ENCODE peak calls at places on chromosomes 7 and 10, in ten cellular contexts. O, N, L, W, T, J, F, Q, P and B are unnamed samples.

GRCh38 chr10:287029-287428 is 151.8 kb downstream of the ZMYND11 start:
- DNase-seq in O (no peak), N (no peak), L (no peak), W (no peak), T (no peak), J (no peak), F (peak), Q (no peak), P (peak), B (no peak)

GRCh38 chr10:14543048-14543903 is 212.6 kb upstream of the FRMD4A start:
- DNase-seq in O (peak), N (no peak), L (no peak), W (peak), T (no peak), J (no peak), F (peak), Q (no peak), P (no peak), B (no peak)

GRCh38 chr7:30366606-30367005 is 82.2 kb downstream of the ZNRF2 start:
- DNase-seq in O (peak), N (peak), L (no peak), W (no peak), T (no peak), J (no peak), F (peak), Q (no peak), P (no peak), B (no peak)

GRCh38 chr7:25031007-25031406 is 51.0 kb upstream of the OSBPL3 start:
- DNase-seq in O (no peak), N (peak), L (no peak), W (peak), T (no peak), J (no peak), F (no peak), Q (no peak), P (no peak), B (no peak)

GRCh38 chr10:113407218-113407617 is 145.6 kb upstream of the HABP2 start:
- DNase-seq in O (no peak), N (no peak), L (no peak), W (no peak), T (no peak), J (no peak), F (no peak), Q (no peak), P (no peak), B (no peak)

GRCh38 chr10:70130878-70131559 is 1.6 kb downstream of the AIFM2 start:
- DNase-seq in O (peak), N (peak), L (peak), W (no peak), T (no peak), J (peak), F (peak), Q (no peak), P (no peak), B (no peak)

GRCh38 chr10:34815174-34816066 is at the start of gene PARD3:
- DNase-seq in O (peak), N (peak), L (no peak), W (no peak), T (peak), J (peak), F (peak), Q (peak), P (no peak), B (peak)

GRCh38 chr7:121075952-121076349 is 87.4 kb downstream of the CPED1 start:
- DNase-seq in O (no peak), N (no peak), L (no peak), W (no peak), T (no peak), J (no peak), F (no peak), Q (no peak), P (no peak), B (no peak)

GRCh38 chr10:128610113-128610512 is 483.9 kb upstream of the MKI67 start:
- DNase-seq in O (no peak), N (no peak), L (no peak), W (no peak), T (no peak), J (no peak), F (no peak), Q (no peak), P (no peak), B (no peak)

GRCh38 chr10:59177031-59177861 is 803 bp downstream of the PHYHIPL start:
- DNase-seq in O (peak), N (peak), L (peak), W (no peak), T (peak), J (no peak), F (peak), Q (peak), P (peak), B (peak)

GRCh38 chr10:70626056-70626455 is 23.5 kb upstream of the PRF1 start:
- DNase-seq in O (no peak), N (no peak), L (no peak), W (no peak), T (no peak), J (no peak), F (no peak), Q (no peak), P (no peak), B (no peak)

GRCh38 chr7:88089484-88090050 is 130.3 kb downstream of the SRI start:
- DNase-seq in O (no peak), N (no peak), L (no peak), W (no peak), T (no peak), J (no peak), F (no peak), Q (no peak), P (no peak), B (no peak)

GRCh38 chr10:93697207-93697606 is 5.2 kb downstream of the FRA10AC1 start:
- DNase-seq in O (no peak), N (no peak), L (no peak), W (no peak), T (no peak), J (no peak), F (no peak), Q (no peak), P (no peak), B (no peak)
- TF ChIP-seq CTCF in O (no peak), N (no peak), L (no peak), W (no peak), T (peak), J (no peak), F (no peak), Q (no peak), P (no peak), B (no peak)

DNA sequence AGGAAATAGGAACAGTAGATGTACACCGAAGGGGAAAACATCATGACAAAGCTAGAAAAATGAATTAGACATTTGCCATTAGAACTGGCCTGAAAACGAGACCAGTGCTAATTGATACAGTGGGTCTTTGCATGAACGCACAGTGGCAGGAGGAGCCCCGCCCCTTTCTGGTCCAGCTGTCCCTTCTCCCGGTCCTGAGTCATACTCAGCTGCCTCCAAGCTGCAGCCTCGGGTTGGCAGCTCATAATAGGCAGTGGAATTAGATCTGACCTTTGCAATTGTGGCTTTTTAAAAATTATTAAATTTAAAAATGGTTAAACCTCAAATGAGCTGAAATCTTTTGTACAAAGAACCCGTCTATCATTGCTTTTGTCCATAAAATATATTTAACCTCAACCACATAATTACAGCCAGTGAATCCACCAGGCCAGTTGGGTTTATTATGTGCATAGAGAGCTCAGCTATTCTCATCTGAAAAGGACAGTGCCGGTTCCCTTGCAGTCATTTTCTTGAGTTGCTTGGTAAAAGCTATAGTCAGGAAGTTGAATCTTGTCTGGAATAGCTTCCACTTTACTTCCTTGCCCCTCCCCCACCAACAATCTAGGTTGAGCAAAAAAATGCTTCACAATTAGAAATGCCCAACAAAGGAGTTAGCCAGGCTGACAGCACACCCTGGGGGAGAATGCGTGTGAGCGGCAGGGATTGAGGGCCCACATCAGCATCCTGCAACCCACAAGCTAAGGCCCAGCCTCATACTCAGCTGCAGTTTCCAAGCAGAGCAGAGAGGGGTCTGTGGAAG is 147.1 kb downstream of the BUB3 start:
- DNase-seq in O (peak), N (peak), L (no peak), W (no peak), T (no peak), J (no peak), F (peak), Q (peak), P (no peak), B (peak)
- TF ChIP-seq CTCF in O (no peak), N (no peak), L (no peak), W (no peak), T (no peak), J (no peak), F (no peak), Q (no peak), P (no peak), B (no peak)

GRCh38 chr10:16314259-16314658 is 122.6 kb upstream of the PTER start:
- DNase-seq in O (no peak), N (peak), L (no peak), W (no peak), T (peak), J (no peak), F (no peak), Q (peak), P (no peak), B (no peak)
- TF ChIP-seq CTCF in O (no peak), N (no peak), L (no peak), W (no peak), T (peak), J (no peak), F (no peak), Q (no peak), P (no peak), B (no peak)

GRCh38 chr10:110865184-110865803 is 6.4 kb upstream of the PDCD4 start:
- DNase-seq in O (peak), N (peak), L (peak), W (no peak), T (no peak), J (no peak), F (peak), Q (no peak), P (no peak), B (peak)
- TF ChIP-seq CTCF in O (no peak), N (no peak), L (no peak), W (no peak), T (no peak), J (no peak), F (no peak), Q (no peak), P (no peak), B (no peak)

GRCh38 chr10:18230794-18231193 is 90.6 kb downstream of the CACNB2 start:
- DNase-seq in O (peak), N (no peak), L (no peak), W (no peak), T (no peak), J (no peak), F (peak), Q (no peak), P (peak), B (no peak)

GRCh38 chr10:18229839-18230238 is 89.6 kb downstream of the CACNB2 start:
- DNase-seq in O (peak), N (peak), L (no peak), W (no peak), T (no peak), J (no peak), F (peak), Q (no peak), P (no peak), B (peak)

GRCh38 chr10:18235477-18235876 is 95.3 kb downstream of the CACNB2 start:
- DNase-seq in O (no peak), N (no peak), L (no peak), W (no peak), T (no peak), J (no peak), F (no peak), Q (no peak), P (no peak), B (no peak)

GRCh38 chr10:18231480-18231879 is 91.3 kb downstream of the CACNB2 start:
- DNase-seq in O (no peak), N (no peak), L (no peak), W (no peak), T (no peak), J (no peak), F (no peak), Q (no peak), P (no peak), B (no peak)

GRCh38 chr10:18233775-18234174 is 93.6 kb downstream of the CACNB2 start:
- DNase-seq in O (peak), N (peak), L (no peak), W (no peak), T (peak), J (no peak), F (no peak), Q (peak), P (no peak), B (no peak)
- TF ChIP-seq CTCF in O (peak), N (no peak), L (no peak), W (no peak), T (peak), J (no peak), F (no peak), Q (peak), P (no peak), B (no peak)

GRCh38 chr10:26860542-26861325 is at the start of gene ABI1:
- DNase-seq in O (peak), N (peak), L (peak), W (peak), T (peak), J (peak), F (peak), Q (peak), P (peak), B (peak)
- TF ChIP-seq CTCF in O (peak), N (peak), L (peak), W (no peak), T (peak), J (peak), F (peak), Q (no peak), P (peak), B (peak)

GRCh38 chr10:105347487-105347886 is 706.4 kb downstream of the SORCS3 start:
- DNase-seq in O (no peak), N (peak), L (no peak), W (no peak), T (no peak), J (no peak), F (peak), Q (no peak), P (no peak), B (peak)
- TF ChIP-seq CTCF in O (no peak), N (no peak), L (no peak), W (no peak), T (no peak), J (no peak), F (no peak), Q (no peak), P (no peak), B (no peak)

GRCh38 chr7:158740657-158741293 is 36.2 kb upstream of the NCAPG2 start:
- DNase-seq in O (peak), N (peak), L (no peak), W (no peak), T (no peak), J (no peak), F (peak), Q (no peak), P (peak), B (peak)
- TF ChIP-seq CTCF in O (peak), N (no peak), L (no peak), W (no peak), T (no peak), J (no peak), F (no peak), Q (no peak), P (peak), B (no peak)